ENCODE peak calls at places on chromosomes 13 and 19, in eight cellular contexts. U is neural crest cell; H is CD8-positive, alpha-beta T cell; X is GM20000; I is AG09319; R is RWPE1; S is IMR-90; D is psoas muscle. A is an unnamed sample.

GRCh38 chr13:36030670-36031331 is 100.4 kb downstream of the DCLK1 start:
- DNase-seq in I (peak), S (peak), D (no peak), H (no peak), X (no peak), R (peak), U (no peak), A (peak)

GRCh38 chr19:38664503-38665211 is 17.2 kb downstream of the ACTN4 start:
- DNase-seq in D (peak), U (no peak), R (no peak), S (no peak), I (no peak), X (no peak), H (no peak), A (no peak)

GRCh38 chr19:45975296-45975695 is 1.6 kb upstream of the NOVA2 start:
- DNase-seq in D (no peak), X (no peak), H (no peak), I (no peak), R (no peak), S (no peak), U (no peak), A (no peak)

GRCh38 chr19:28027116-28027515 is 1185.8 kb downstream of the UQCRFS1 start:
- DNase-seq in I (no peak), H (no peak), D (no peak), S (no peak), X (no peak), R (no peak), U (no peak), A (no peak)

GRCh38 chr13:75818181-75819110 is 182.3 kb downstream of the LMO7 start:
- DNase-seq in X (no peak), H (no peak), I (no peak), R (no peak), U (no peak), D (no peak), S (no peak), A (no peak)

GRCh38 chr13:45042539-45042938 is 53.2 kb downstream of the GPALPP1 start:
- DNase-seq in I (no peak), D (no peak), R (no peak), X (no peak), S (no peak), U (no peak), H (no peak), A (no peak)

GRCh38 chr19:49475191-49475932 is 1.3 kb downstream of the FLT3LG start:
- DNase-seq in X (no peak), S (no peak), H (no peak), R (no peak), I (no peak), U (no peak), D (no peak), A (no peak)

GRCh38 chr19:948842-949496 is 23.1 kb downstream of the ARID3A start:
- DNase-seq in H (no peak), U (no peak), I (no peak), S (no peak), X (no peak), D (no peak), R (no peak), A (no peak)

GRCh38 chr13:52695856-52696255 is 43.2 kb downstream of the SUGT1 start:
- DNase-seq in I (peak), X (peak), R (no peak), D (no peak), U (no peak), S (peak), H (no peak), A (peak)

GRCh38 chr13:107466326-107466725 is 749.0 kb downstream of the LIG4 start:
- DNase-seq in S (peak), D (no peak), U (no peak), R (peak), X (no peak), I (no peak), H (no peak), A (peak)

GRCh38 chr19:50423279-50424113 is 4.8 kb downstream of the SPIB start:
- DNase-seq in D (peak), R (no peak), H (no peak), U (no peak), I (no peak), X (no peak), S (no peak), A (no peak)

GRCh38 chr13:109717686-109718085 is 68.7 kb downstream of the IRS2 start:
- DNase-seq in H (no peak), D (no peak), S (no peak), X (no peak), I (no peak), U (no peak), R (no peak), A (no peak)

GRCh38 chr13:110702591-110703526 is 3.1 kb downstream of the CARS2 start:
- DNase-seq in U (no peak), I (no peak), D (peak), H (no peak), R (no peak), X (no peak), S (peak), A (no peak)

GRCh38 chr19:5138606-5139594 is 170.0 kb downstream of the KDM4B start:
- DNase-seq in R (no peak), H (peak), I (no peak), X (peak), D (peak), U (no peak), S (peak), A (peak)

GRCh38 chr19:5136060-5136855 is 167.3 kb downstream of the KDM4B start:
- DNase-seq in I (no peak), U (no peak), S (no peak), X (no peak), D (no peak), H (no peak), R (no peak), A (no peak)

GRCh38 chr19:5137114-5137513 is 168.2 kb downstream of the KDM4B start:
- DNase-seq in X (no peak), D (no peak), R (no peak), I (no peak), U (no peak), H (no peak), S (no peak), A (no peak)

GRCh38 chr19:5134683-5135082 is 165.8 kb downstream of the KDM4B start:
- DNase-seq in D (no peak), X (no peak), R (no peak), U (no peak), S (no peak), H (no peak), I (no peak), A (no peak)

DNA sequence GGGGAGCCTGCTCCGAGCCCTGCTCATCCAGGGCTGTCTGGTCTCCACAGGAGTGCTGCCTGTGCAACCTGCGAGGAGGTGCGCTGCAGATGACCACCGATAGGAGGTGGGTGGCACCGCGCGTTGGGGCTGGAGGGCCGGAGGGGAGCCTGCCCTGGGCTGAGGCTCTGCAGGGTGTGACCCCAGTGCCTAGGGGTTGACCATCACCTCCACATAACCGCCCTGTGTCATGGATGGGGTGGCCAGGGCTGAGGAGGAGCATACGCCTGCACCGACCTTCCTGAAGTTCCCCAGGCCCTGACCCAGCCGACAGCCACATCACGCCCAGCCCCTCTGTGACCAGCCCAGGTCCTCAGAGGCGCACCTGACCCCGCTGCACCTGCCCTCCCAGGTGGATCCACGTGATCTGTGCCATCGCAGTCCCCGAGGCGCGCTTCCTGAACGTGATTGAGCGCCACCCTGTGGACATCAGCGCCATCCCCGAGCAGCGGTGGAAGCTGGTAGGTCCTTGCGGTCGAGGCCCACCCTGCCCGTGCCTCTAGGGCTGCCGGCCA is 168.7 kb downstream of the KDM4B start:
- DNase-seq in U (no peak), X (no peak), H (no peak), S (no peak), I (no peak), D (peak), R (no peak), A (no peak)
- TF ChIP-seq CTCF in U (peak), X (no peak), H (no peak), S (no peak), I (peak), D (no peak), R (peak), A (no peak)

GRCh38 chr13:26308250-26308649 is 54.3 kb downstream of the CDK8 start:
- DNase-seq in D (no peak), R (no peak), S (no peak), I (no peak), H (no peak), U (no peak), X (no peak), A (no peak)

GRCh38 chr13:26308836-26309235 is 54.9 kb downstream of the CDK8 start:
- DNase-seq in R (no peak), D (no peak), I (no peak), S (no peak), X (no peak), U (no peak), H (no peak), A (no peak)

GRCh38 chr13:26310003-26310402 is 56.1 kb downstream of the CDK8 start:
- DNase-seq in H (no peak), X (no peak), R (no peak), U (no peak), I (no peak), D (no peak), S (no peak), A (no peak)

GRCh38 chr13:26305676-26306075 is 51.7 kb downstream of the CDK8 start:
- DNase-seq in U (no peak), I (no peak), D (no peak), H (no peak), S (no peak), X (no peak), R (no peak), A (no peak)

GRCh38 chr13:26307701-26308100 is 53.8 kb downstream of the CDK8 start:
- DNase-seq in R (peak), H (no peak), X (no peak), S (no peak), U (no peak), D (no peak), I (no peak), A (no peak)
- TF ChIP-seq CTCF in R (no peak), H (no peak), X (no peak), S (no peak), U (no peak), D (no peak), I (no peak), A (no peak)

DNA sequence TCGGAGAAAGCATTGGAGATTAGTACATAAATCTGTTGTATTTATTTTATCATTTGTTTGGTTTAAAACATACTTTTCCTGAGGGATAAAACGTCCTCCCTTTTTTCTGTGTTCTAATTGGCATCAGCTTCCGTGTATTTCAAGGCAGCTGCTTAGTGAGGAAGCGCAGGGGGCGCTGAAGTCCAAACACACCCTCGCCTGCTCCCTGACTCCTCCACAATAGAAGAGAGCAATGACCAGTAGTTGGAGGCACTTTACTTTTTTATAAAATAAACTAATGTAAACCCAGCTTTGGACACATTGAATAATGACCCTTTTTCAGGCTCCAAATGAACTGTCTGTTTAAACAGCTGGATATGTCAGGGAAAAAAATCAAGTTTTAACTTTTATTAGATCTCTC is 79.9 kb downstream of the RNASEH2B start:
- DNase-seq in H (no peak), D (peak), U (no peak), X (no peak), I (no peak), S (no peak), R (no peak), A (no peak)
- TF ChIP-seq CTCF in H (no peak), D (no peak), U (peak), X (no peak), I (no peak), S (peak), R (no peak), A (no peak)

GRCh38 chr13:60838581-60838980 is 441.6 kb downstream of the TDRD3 start:
- DNase-seq in R (no peak), S (no peak), X (no peak), H (no peak), D (no peak), U (no peak), I (no peak), A (no peak)
- TF ChIP-seq CTCF in R (no peak), S (no peak), X (no peak), H (no peak), D (no peak), U (no peak), I (no peak), A (no peak)

DNA sequence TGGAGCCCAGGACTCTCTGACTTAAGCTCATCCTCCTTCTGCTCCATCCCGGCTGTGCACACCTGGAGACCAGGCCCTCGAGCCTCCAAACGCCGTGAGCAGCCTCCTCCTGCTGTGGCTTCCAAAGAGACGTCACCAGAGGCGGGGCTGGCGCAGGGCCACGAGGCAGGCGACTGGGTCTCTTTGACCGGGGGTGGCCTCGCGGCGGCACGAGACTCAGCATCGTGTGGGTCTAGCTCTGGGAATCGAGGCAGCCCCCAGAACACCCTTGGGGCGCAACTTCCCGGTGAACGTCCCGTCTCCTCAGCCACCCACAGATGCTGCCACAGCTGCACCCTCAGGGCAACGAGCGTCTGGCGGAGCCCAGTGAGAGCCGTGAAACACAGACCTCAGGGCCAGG is 22.8 kb downstream of the RASA3 start:
- DNase-seq in X (no peak), S (no peak), I (no peak), D (peak), U (no peak), H (no peak), R (no peak), A (no peak)
- TF ChIP-seq CTCF in X (no peak), S (no peak), I (no peak), D (no peak), U (no peak), H (no peak), R (no peak), A (no peak)

GRCh38 chr19:42282810-42283247 is 13.8 kb downstream of the CIC start:
- DNase-seq in X (no peak), H (no peak), S (no peak), U (no peak), I (no peak), D (no peak), R (no peak), A (no peak)

GRCh38 chr19:42282036-42282762 is 13.1 kb downstream of the CIC start:
- DNase-seq in H (no peak), D (peak), I (no peak), U (no peak), S (peak), X (no peak), R (no peak), A (no peak)

GRCh38 chr19:42284641-42285341 is 15.7 kb downstream of the CIC start:
- DNase-seq in H (no peak), I (no peak), U (no peak), S (no peak), R (no peak), D (peak), X (no peak), A (no peak)

GRCh38 chr19:42284066-42284501 is 15.0 kb downstream of the CIC start:
- DNase-seq in I (peak), S (peak), U (peak), H (no peak), D (peak), X (peak), R (peak), A (peak)

GRCh38 chr19:42283248-42284065 is 14.4 kb downstream of the CIC start:
- DNase-seq in S (peak), H (peak), X (peak), D (peak), U (peak), I (peak), R (peak), A (peak)
- TF ChIP-seq CTCF in S (no peak), H (no peak), X (no peak), D (no peak), U (no peak), I (no peak), R (no peak), A (no peak)

DNA sequence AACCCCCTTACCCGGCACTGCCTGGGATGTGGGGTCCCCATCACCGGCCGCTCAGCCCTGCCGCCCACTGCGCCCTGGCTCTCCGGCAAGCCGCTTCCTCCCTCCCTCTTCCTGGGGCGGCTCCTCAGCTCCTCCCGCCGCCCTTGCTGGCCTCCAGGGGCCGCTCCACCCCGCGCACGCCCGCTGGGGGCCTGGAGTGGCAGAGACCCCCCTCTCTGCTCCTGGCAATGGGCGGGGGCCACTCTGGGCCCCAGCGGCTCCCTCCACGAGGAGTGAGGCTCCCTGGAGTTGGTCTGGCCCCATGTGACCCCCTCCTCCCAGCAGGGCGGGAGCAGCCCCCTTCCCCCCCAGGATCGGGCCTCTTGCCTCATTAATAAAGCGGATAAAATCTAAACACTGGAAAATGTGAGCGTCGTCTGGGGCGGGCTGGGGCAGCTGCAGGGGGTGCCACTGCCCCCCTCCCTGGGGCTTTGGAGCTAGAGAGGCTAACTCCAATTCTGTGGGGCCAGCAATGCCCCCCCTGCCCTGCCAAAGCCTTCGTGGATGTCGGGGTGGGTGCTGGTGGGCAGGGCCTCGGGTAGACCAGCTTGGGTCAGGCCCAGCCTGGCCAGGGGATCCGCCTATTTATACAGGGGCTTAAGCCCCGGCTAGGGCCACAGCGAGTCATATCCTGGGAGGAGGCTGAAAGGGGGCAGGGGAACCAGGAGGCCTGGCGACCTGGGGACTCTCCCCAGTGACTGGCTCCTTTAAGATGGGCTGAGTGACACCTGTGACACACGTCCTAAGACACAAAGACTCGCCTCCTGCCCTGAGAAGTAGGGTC is at the start of gene PTGER1:
- DNase-seq in U (no peak), R (no peak), X (peak), H (no peak), S (peak), D (no peak), I (no peak), A (no peak)
- TF ChIP-seq CTCF in U (peak), R (peak), X (no peak), H (no peak), S (peak), D (no peak), I (peak), A (no peak)

GRCh38 chr19:37220383-37220782 is 2.4 kb downstream of the ZNF383 start:
- DNase-seq in R (no peak), I (no peak), H (no peak), X (no peak), D (no peak), S (no peak), U (no peak), A (no peak)

GRCh38 chr19:37221136-37221535 is 3.1 kb downstream of the ZNF383 start:
- DNase-seq in X (no peak), H (no peak), I (no peak), S (no peak), U (no peak), R (no peak), D (no peak), A (peak)

GRCh38 chr19:37217533-37217854 is 520 bp upstream of the ZNF383 start:
- DNase-seq in I (no peak), X (peak), S (no peak), D (no peak), H (no peak), R (no peak), U (no peak), A (no peak)

GRCh38 chr19:37218592-37218935 is 550 bp downstream of the ZNF383 start:
- DNase-seq in S (peak), H (no peak), X (no peak), I (no peak), R (no peak), U (no peak), D (no peak), A (no peak)

GRCh38 chr19:37217855-37218591 is at the start of gene ZNF383:
- DNase-seq in S (peak), I (peak), X (peak), D (peak), U (peak), H (peak), R (peak), A (peak)
- TF ChIP-seq CTCF in S (no peak), I (no peak), X (no peak), D (no peak), U (no peak), H (no peak), R (no peak), A (no peak)

DNA sequence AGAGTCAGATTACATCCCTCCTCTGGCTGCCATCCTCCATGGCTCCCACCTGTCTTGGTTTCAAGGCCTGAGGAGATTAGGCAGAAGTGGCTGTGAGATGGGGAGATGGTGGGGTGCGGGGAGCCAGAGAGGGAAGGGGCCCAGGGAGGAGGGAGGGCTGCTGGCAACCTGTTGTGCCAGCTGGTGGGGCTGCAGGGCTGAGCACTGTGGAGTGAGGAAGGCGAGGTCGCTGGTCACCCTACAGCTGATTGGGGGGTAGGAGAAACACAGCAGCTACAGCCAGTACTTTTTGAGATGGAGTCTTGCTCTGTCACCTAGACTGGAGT is 48.3 kb downstream of the CD320 start:
- DNase-seq in H (no peak), U (no peak), X (no peak), I (no peak), R (no peak), D (peak), S (no peak), A (no peak)
- TF ChIP-seq CTCF in H (no peak), U (no peak), X (no peak), I (no peak), R (no peak), D (no peak), S (no peak), A (no peak)

A was measured in MCF 10A.